ENCODE peak calls at places on chromosomes 6 and 20, in eight cellular contexts. One of them, this sample, is unnamed.
A peak's percentile ranks its signal among the peaks of the same experiment; 100 is the strongest.

GRCh38 chr20:4812641-4813075 is 90.9 kb downstream of the PRND start:
- DNase-seq in A673: no peak
- DNase-seq in A549: no peak
- DNase-seq in WERI-Rb-1: no peak
- DNase-seq in brain microvascular endothelial cell: no peak
- DNase-seq in CD4-positive, alpha-beta T cell: no peak
- DNase-seq in hepatocyte: no peak
- DNase-seq in tibial nerve: no peak
- DNase-seq in this sample: no peak

GRCh38 chr6:133741375-133741861 is 147.5 kb upstream of the TCF21 start:
- DNase-seq in CD4-positive, alpha-beta T cell: no peak
- DNase-seq in tibial nerve: peak; percentile 32
- DNase-seq in A549: peak; percentile 80
- DNase-seq in A673: no peak
- DNase-seq in WERI-Rb-1: peak; percentile 13
- DNase-seq in hepatocyte: no peak
- DNase-seq in brain microvascular endothelial cell: no peak
- DNase-seq in this sample: no peak

GRCh38 chr6:53294095-53294494 is 54.7 kb downstream of the ELOVL5 start:
- DNase-seq in WERI-Rb-1: peak; percentile 53
- DNase-seq in brain microvascular endothelial cell: no peak
- DNase-seq in A549: no peak
- DNase-seq in A673: peak; percentile 26
- DNase-seq in hepatocyte: no peak
- DNase-seq in CD4-positive, alpha-beta T cell: no peak
- DNase-seq in tibial nerve: no peak
- DNase-seq in this sample: peak; percentile 33

GRCh38 chr20:49661560-49662329 is 51.9 kb downstream of the B4GALT5 start:
- DNase-seq in A673: no peak
- DNase-seq in tibial nerve: no peak
- DNase-seq in CD4-positive, alpha-beta T cell: no peak
- DNase-seq in hepatocyte: no peak
- DNase-seq in brain microvascular endothelial cell: no peak
- DNase-seq in A549: no peak
- DNase-seq in WERI-Rb-1: no peak
- DNase-seq in this sample: no peak

GRCh38 chr6:25028346-25028745 is 92.6 kb upstream of the RIPOR2 start:
- DNase-seq in CD4-positive, alpha-beta T cell: no peak
- DNase-seq in A549: no peak
- DNase-seq in brain microvascular endothelial cell: no peak
- DNase-seq in hepatocyte: no peak
- DNase-seq in A673: peak; percentile 64
- DNase-seq in WERI-Rb-1: no peak
- DNase-seq in tibial nerve: no peak
- DNase-seq in this sample: no peak

GRCh38 chr6:35486005-35486925 is 10.6 kb downstream of the TEAD3 start:
- DNase-seq in A673: no peak
- DNase-seq in tibial nerve: no peak
- DNase-seq in CD4-positive, alpha-beta T cell: no peak
- DNase-seq in A549: no peak
- DNase-seq in WERI-Rb-1: peak; percentile 75
- DNase-seq in hepatocyte: peak; percentile 83
- DNase-seq in brain microvascular endothelial cell: no peak
- DNase-seq in this sample: no peak

GRCh38 chr20:35462351-35462750 is 7.0 kb downstream of the CEP250 start:
- DNase-seq in CD4-positive, alpha-beta T cell: no peak
- DNase-seq in brain microvascular endothelial cell: no peak
- DNase-seq in tibial nerve: no peak
- DNase-seq in hepatocyte: no peak
- DNase-seq in A549: no peak
- DNase-seq in WERI-Rb-1: no peak
- DNase-seq in A673: no peak
- DNase-seq in this sample: no peak

GRCh38 chr6:89934685-89935366 is 40.6 kb downstream of the GJA10 start:
- DNase-seq in brain microvascular endothelial cell: no peak
- DNase-seq in CD4-positive, alpha-beta T cell: no peak
- DNase-seq in hepatocyte: no peak
- DNase-seq in WERI-Rb-1: no peak
- DNase-seq in tibial nerve: no peak
- DNase-seq in A673: no peak
- DNase-seq in A549: no peak
- DNase-seq in this sample: no peak

GRCh38 chr6:43950206-43950605 is 177.0 kb downstream of the MRPL14 start:
- DNase-seq in tibial nerve: no peak
- DNase-seq in A549: no peak
- DNase-seq in brain microvascular endothelial cell: no peak
- DNase-seq in A673: no peak
- DNase-seq in WERI-Rb-1: peak; percentile 6
- DNase-seq in CD4-positive, alpha-beta T cell: no peak
- DNase-seq in hepatocyte: no peak
- DNase-seq in this sample: no peak

GRCh38 chr6:21051777-21052176 is 517.5 kb downstream of the CDKAL1 start:
- DNase-seq in brain microvascular endothelial cell: no peak
- DNase-seq in tibial nerve: no peak
- DNase-seq in A549: no peak
- DNase-seq in A673: no peak
- DNase-seq in hepatocyte: no peak
- DNase-seq in WERI-Rb-1: no peak
- DNase-seq in CD4-positive, alpha-beta T cell: no peak
- DNase-seq in this sample: no peak

GRCh38 chr6:133854633-133855598 is 34.0 kb upstream of the TCF21 start:
- DNase-seq in WERI-Rb-1: peak; percentile 21
- DNase-seq in CD4-positive, alpha-beta T cell: no peak
- DNase-seq in hepatocyte: peak; percentile 28
- DNase-seq in brain microvascular endothelial cell: no peak
- DNase-seq in A673: no peak
- DNase-seq in tibial nerve: no peak
- DNase-seq in A549: no peak
- DNase-seq in this sample: no peak

GRCh38 chr6:163820171-163820570 is 405.7 kb downstream of the QKI start:
- DNase-seq in WERI-Rb-1: no peak
- DNase-seq in CD4-positive, alpha-beta T cell: no peak
- DNase-seq in tibial nerve: no peak
- DNase-seq in brain microvascular endothelial cell: no peak
- DNase-seq in A549: no peak
- DNase-seq in hepatocyte: no peak
- DNase-seq in A673: no peak
- DNase-seq in this sample: no peak

GRCh38 chr20:9220874-9221547 is 152.1 kb downstream of the PLCB4 start:
- DNase-seq in A673: no peak
- DNase-seq in brain microvascular endothelial cell: peak; percentile 75
- DNase-seq in CD4-positive, alpha-beta T cell: no peak
- DNase-seq in hepatocyte: peak; percentile 9
- DNase-seq in WERI-Rb-1: no peak
- DNase-seq in A549: no peak
- DNase-seq in tibial nerve: no peak
- DNase-seq in this sample: no peak

GRCh38 chr6:23316131-23316530 is 746.8 kb downstream of the HDGFL1 start:
- DNase-seq in A549: no peak
- DNase-seq in tibial nerve: no peak
- DNase-seq in brain microvascular endothelial cell: no peak
- DNase-seq in hepatocyte: no peak
- DNase-seq in CD4-positive, alpha-beta T cell: no peak
- DNase-seq in WERI-Rb-1: no peak
- DNase-seq in A673: no peak
- DNase-seq in this sample: no peak

GRCh38 chr6:149032318-149032598 is 285.3 kb upstream of the TAB2 start:
- DNase-seq in A673: no peak
- DNase-seq in A549: no peak
- DNase-seq in tibial nerve: no peak
- DNase-seq in WERI-Rb-1: no peak
- DNase-seq in brain microvascular endothelial cell: no peak
- DNase-seq in hepatocyte: no peak
- DNase-seq in CD4-positive, alpha-beta T cell: no peak
- DNase-seq in this sample: no peak

GRCh38 chr6:22231616-22232015 is 65.2 kb downstream of the PRL start:
- DNase-seq in tibial nerve: no peak
- DNase-seq in hepatocyte: no peak
- DNase-seq in brain microvascular endothelial cell: peak; percentile 45
- DNase-seq in A549: no peak
- DNase-seq in CD4-positive, alpha-beta T cell: no peak
- DNase-seq in WERI-Rb-1: no peak
- DNase-seq in A673: no peak
- DNase-seq in this sample: no peak

GRCh38 chr6:157144861-157145260 is 178.5 kb downstream of the TMEM242 start:
- DNase-seq in tibial nerve: no peak
- DNase-seq in CD4-positive, alpha-beta T cell: no peak
- DNase-seq in brain microvascular endothelial cell: no peak
- DNase-seq in A549: no peak
- DNase-seq in WERI-Rb-1: no peak
- DNase-seq in A673: peak; percentile 33
- DNase-seq in hepatocyte: no peak
- DNase-seq in this sample: no peak

GRCh38 chr6:157139054-157139708 is 184.1 kb downstream of the TMEM242 start:
- DNase-seq in hepatocyte: no peak
- DNase-seq in A673: no peak
- DNase-seq in CD4-positive, alpha-beta T cell: no peak
- DNase-seq in brain microvascular endothelial cell: no peak
- DNase-seq in WERI-Rb-1: peak; percentile 55
- DNase-seq in tibial nerve: no peak
- DNase-seq in A549: no peak
- DNase-seq in this sample: no peak

GRCh38 chr6:157143885-157144795 is 179.2 kb downstream of the TMEM242 start:
- DNase-seq in tibial nerve: no peak
- DNase-seq in hepatocyte: no peak
- DNase-seq in brain microvascular endothelial cell: peak; percentile 73
- DNase-seq in A549: no peak
- DNase-seq in A673: no peak
- DNase-seq in WERI-Rb-1: no peak
- DNase-seq in CD4-positive, alpha-beta T cell: no peak
- DNase-seq in this sample: no peak

GRCh38 chr6:157145656-157146285 is 177.5 kb downstream of the TMEM242 start:
- DNase-seq in A549: no peak
- DNase-seq in CD4-positive, alpha-beta T cell: no peak
- DNase-seq in hepatocyte: peak; percentile 52
- DNase-seq in tibial nerve: no peak
- DNase-seq in WERI-Rb-1: peak; percentile 77
- DNase-seq in A673: peak; percentile 66
- DNase-seq in brain microvascular endothelial cell: peak; percentile 52
- DNase-seq in this sample: no peak

GRCh38 chr6:157143171-157143884 is 180.0 kb downstream of the TMEM242 start:
- DNase-seq in CD4-positive, alpha-beta T cell: no peak
- DNase-seq in A549: no peak
- DNase-seq in brain microvascular endothelial cell: peak; percentile 96
- DNase-seq in A673: no peak
- DNase-seq in WERI-Rb-1: no peak
- DNase-seq in hepatocyte: no peak
- DNase-seq in tibial nerve: no peak
- DNase-seq in this sample: no peak
- H3K27ac ChIP-seq in CD4-positive, alpha-beta T cell: no peak overlapping the region
- H3K27ac ChIP-seq in A549: no peak overlapping the region
- H3K27ac ChIP-seq in brain microvascular endothelial cell: peak overlapping the region; percentile 94
- H3K27ac ChIP-seq in A673: no peak overlapping the region
- H3K27ac ChIP-seq in WERI-Rb-1: no peak overlapping the region
- H3K27ac ChIP-seq in hepatocyte: peak overlapping the region; percentile 5
- H3K27ac ChIP-seq in tibial nerve: peak overlapping the region; percentile 70
- H3K27ac ChIP-seq in this sample: no peak overlapping the region

GRCh38 chr6:122673345-122673961 is 63.2 kb downstream of the PKIB start:
- DNase-seq in WERI-Rb-1: no peak
- DNase-seq in hepatocyte: peak; percentile 70
- DNase-seq in brain microvascular endothelial cell: no peak
- DNase-seq in A673: no peak
- DNase-seq in tibial nerve: no peak
- DNase-seq in CD4-positive, alpha-beta T cell: no peak
- DNase-seq in A549: no peak
- DNase-seq in this sample: no peak
- H3K27ac ChIP-seq in WERI-Rb-1: no peak overlapping the region
- H3K27ac ChIP-seq in hepatocyte: peak overlapping the region; percentile 83
- H3K27ac ChIP-seq in brain microvascular endothelial cell: no peak overlapping the region
- H3K27ac ChIP-seq in A673: no peak overlapping the region
- H3K27ac ChIP-seq in tibial nerve: no peak overlapping the region
- H3K27ac ChIP-seq in CD4-positive, alpha-beta T cell: no peak overlapping the region
- H3K27ac ChIP-seq in A549: no peak overlapping the region
- H3K27ac ChIP-seq in this sample: no peak overlapping the region

GRCh38 chr6:15250440-15251168 is 4.7 kb downstream of the JARID2 start:
- DNase-seq in A673: no peak
- DNase-seq in A549: no peak
- DNase-seq in WERI-Rb-1: no peak
- DNase-seq in hepatocyte: no peak
- DNase-seq in brain microvascular endothelial cell: no peak
- DNase-seq in tibial nerve: no peak
- DNase-seq in CD4-positive, alpha-beta T cell: no peak
- DNase-seq in this sample: no peak

GRCh38 chr6:15247750-15248450 is 2.0 kb downstream of the JARID2 start:
- DNase-seq in A673: peak; percentile 71
- DNase-seq in WERI-Rb-1: peak; percentile 63
- DNase-seq in A549: peak; percentile 54
- DNase-seq in tibial nerve: peak; percentile 33
- DNase-seq in CD4-positive, alpha-beta T cell: peak; percentile 46
- DNase-seq in hepatocyte: peak; percentile 82
- DNase-seq in brain microvascular endothelial cell: peak; percentile 50
- DNase-seq in this sample: peak; percentile 61

GRCh38 chr6:15247214-15247749 is 1.4 kb downstream of the JARID2 start:
- DNase-seq in tibial nerve: no peak
- DNase-seq in WERI-Rb-1: no peak
- DNase-seq in hepatocyte: no peak
- DNase-seq in CD4-positive, alpha-beta T cell: no peak
- DNase-seq in brain microvascular endothelial cell: no peak
- DNase-seq in A549: no peak
- DNase-seq in A673: no peak
- DNase-seq in this sample: no peak

GRCh38 chr6:15248451-15249370 is 2.8 kb downstream of the JARID2 start:
- DNase-seq in A673: peak; percentile 98
- DNase-seq in A549: peak; percentile 96
- DNase-seq in brain microvascular endothelial cell: peak; percentile 92
- DNase-seq in WERI-Rb-1: peak; percentile 99
- DNase-seq in CD4-positive, alpha-beta T cell: peak; percentile 95
- DNase-seq in hepatocyte: peak; percentile 99
- DNase-seq in tibial nerve: peak; percentile 94
- DNase-seq in this sample: peak; percentile 85

DNA sequence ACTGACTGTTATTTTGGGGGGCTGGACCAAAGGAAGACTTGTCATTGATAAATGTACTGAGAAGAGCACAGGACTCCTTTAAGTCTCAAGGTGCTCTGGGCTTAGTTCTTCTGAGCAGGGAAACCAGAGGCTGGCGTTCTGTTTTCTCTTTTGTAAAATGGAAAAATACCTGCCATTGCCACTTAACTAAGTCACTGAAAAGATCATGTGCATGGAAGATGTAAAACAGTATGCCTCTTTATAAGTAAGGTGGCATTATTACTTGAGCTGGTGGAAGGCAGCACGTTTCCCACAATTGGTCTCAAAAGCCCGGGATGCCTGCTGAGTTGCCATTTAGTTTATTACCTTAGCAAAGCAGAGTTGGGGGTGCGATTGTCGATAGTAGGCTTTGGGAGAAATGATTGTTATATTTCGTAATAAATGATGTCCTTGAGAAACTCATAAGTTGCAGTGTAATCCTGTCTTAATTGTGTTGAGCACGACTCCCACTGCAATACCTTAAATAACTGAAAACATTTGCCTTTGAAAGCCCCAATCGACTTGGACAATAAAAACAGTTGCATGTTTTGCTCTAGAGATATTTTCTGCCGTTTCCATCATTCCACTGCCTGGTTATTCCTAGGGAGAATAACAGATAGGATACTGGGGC is 3.6 kb downstream of the JARID2 start:
- DNase-seq in WERI-Rb-1: no peak
- DNase-seq in brain microvascular endothelial cell: no peak
- DNase-seq in hepatocyte: no peak
- DNase-seq in A673: no peak
- DNase-seq in CD4-positive, alpha-beta T cell: no peak
- DNase-seq in tibial nerve: no peak
- DNase-seq in A549: no peak
- DNase-seq in this sample: peak; percentile 43
- H3K27ac ChIP-seq in WERI-Rb-1: no peak overlapping the region
- H3K27ac ChIP-seq in brain microvascular endothelial cell: peak overlapping the region; percentile 85
- H3K27ac ChIP-seq in hepatocyte: peak overlapping the region; percentile 85
- H3K27ac ChIP-seq in A673: peak overlapping the region; percentile 59
- H3K27ac ChIP-seq in CD4-positive, alpha-beta T cell: peak overlapping the region; percentile 94
- H3K27ac ChIP-seq in tibial nerve: peak overlapping the region; percentile 99
- H3K27ac ChIP-seq in A549: peak overlapping the region; percentile 99
- H3K27ac ChIP-seq in this sample: peak overlapping the region; percentile 95

GRCh38 chr6:47308674-47309325 is 905 bp downstream of the TNFRSF21 start:
- DNase-seq in A549: peak; percentile 29
- DNase-seq in hepatocyte: peak; percentile 44
- DNase-seq in brain microvascular endothelial cell: no peak
- DNase-seq in A673: peak; percentile 50
- DNase-seq in CD4-positive, alpha-beta T cell: no peak
- DNase-seq in WERI-Rb-1: peak; percentile 61
- DNase-seq in tibial nerve: no peak
- DNase-seq in this sample: peak; percentile 56
- H3K27ac ChIP-seq in A549: peak overlapping the region; percentile 93
- H3K27ac ChIP-seq in hepatocyte: peak overlapping the region; percentile 95
- H3K27ac ChIP-seq in brain microvascular endothelial cell: peak overlapping the region; percentile 37
- H3K27ac ChIP-seq in A673: peak overlapping the region; percentile 69
- H3K27ac ChIP-seq in CD4-positive, alpha-beta T cell: no peak overlapping the region
- H3K27ac ChIP-seq in WERI-Rb-1: peak overlapping the region; percentile 74
- H3K27ac ChIP-seq in tibial nerve: peak overlapping the region; percentile 64
- H3K27ac ChIP-seq in this sample: no peak overlapping the region

This sample was measured in caudate nucleus.